ENCODE peak calls at places on chromosomes 1 and 21, in seven cellular contexts. One of them, this sample, is unnamed.

GRCh38 chr1:185679220-185679619 is 55.0 kb upstream of the HMCN1 start:
- DNase-seq in heart left ventricle: no peak
- DNase-seq in IMR-90: no peak
- DNase-seq in esophagus muscularis mucosa: no peak
- DNase-seq in esophagus squamous epithelium: no peak
- DNase-seq in right lobe of liver: no peak
- DNase-seq in prostate gland: peak; percentile 21
- DNase-seq in this sample: no peak

GRCh38 chr1:106055900-106056299 is 1000.6 kb upstream of the PRMT6 start:
- DNase-seq in heart left ventricle: no peak
- DNase-seq in IMR-90: no peak
- DNase-seq in esophagus muscularis mucosa: no peak
- DNase-seq in esophagus squamous epithelium: no peak
- DNase-seq in right lobe of liver: no peak
- DNase-seq in prostate gland: no peak
- DNase-seq in this sample: no peak

GRCh38 chr1:222171005-222171404 is 376.9 kb downstream of the HHIPL2 start:
- DNase-seq in heart left ventricle: no peak
- DNase-seq in IMR-90: peak; percentile 70
- DNase-seq in esophagus muscularis mucosa: no peak
- DNase-seq in esophagus squamous epithelium: no peak
- DNase-seq in right lobe of liver: no peak
- DNase-seq in prostate gland: no peak
- DNase-seq in this sample: peak; percentile 27

GRCh38 chr1:214044438-214045214 is 56.9 kb downstream of the PROX1 start:
- DNase-seq in heart left ventricle: peak; percentile 58
- DNase-seq in IMR-90: no peak
- DNase-seq in esophagus muscularis mucosa: no peak
- DNase-seq in esophagus squamous epithelium: no peak
- DNase-seq in right lobe of liver: peak; percentile 82
- DNase-seq in prostate gland: no peak
- DNase-seq in this sample: no peak

GRCh38 chr21:39386194-39386593 is 37.3 kb upstream of the HMGN1 start:
- DNase-seq in heart left ventricle: peak; percentile 58
- DNase-seq in IMR-90: no peak
- DNase-seq in esophagus muscularis mucosa: no peak
- DNase-seq in esophagus squamous epithelium: no peak
- DNase-seq in right lobe of liver: no peak
- DNase-seq in prostate gland: no peak
- DNase-seq in this sample: peak; percentile 30

GRCh38 chr1:4615501-4615900 is 38.9 kb upstream of the AJAP1 start:
- DNase-seq in heart left ventricle: no peak
- DNase-seq in IMR-90: no peak
- DNase-seq in esophagus muscularis mucosa: no peak
- DNase-seq in esophagus squamous epithelium: no peak
- DNase-seq in right lobe of liver: peak; percentile 23
- DNase-seq in prostate gland: no peak
- DNase-seq in this sample: no peak

GRCh38 chr1:193700710-193701355 is 514.4 kb upstream of the B3GALT2 start:
- DNase-seq in heart left ventricle: no peak
- DNase-seq in IMR-90: peak; percentile 79
- DNase-seq in esophagus muscularis mucosa: no peak
- DNase-seq in esophagus squamous epithelium: no peak
- DNase-seq in right lobe of liver: no peak
- DNase-seq in prostate gland: no peak
- DNase-seq in this sample: no peak

GRCh38 chr1:27816921-27817630 is 13.5 kb upstream of the PPP1R8 start:
- DNase-seq in heart left ventricle: no peak
- DNase-seq in IMR-90: peak; percentile 66
- DNase-seq in esophagus muscularis mucosa: no peak
- DNase-seq in esophagus squamous epithelium: no peak
- DNase-seq in right lobe of liver: no peak
- DNase-seq in prostate gland: no peak
- DNase-seq in this sample: no peak

GRCh38 chr21:38467369-38467768 is 30.9 kb downstream of the ERG start:
- DNase-seq in heart left ventricle: no peak
- DNase-seq in IMR-90: no peak
- DNase-seq in esophagus muscularis mucosa: no peak
- DNase-seq in esophagus squamous epithelium: no peak
- DNase-seq in right lobe of liver: no peak
- DNase-seq in prostate gland: no peak
- DNase-seq in this sample: no peak

GRCh38 chr1:173205146-173206051 is 1.7 kb downstream of the TNFSF4 start:
- DNase-seq in heart left ventricle: no peak
- DNase-seq in IMR-90: peak; percentile 78
- DNase-seq in esophagus muscularis mucosa: no peak
- DNase-seq in esophagus squamous epithelium: no peak
- DNase-seq in right lobe of liver: no peak
- DNase-seq in prostate gland: no peak
- DNase-seq in this sample: no peak

GRCh38 chr1:94550800-94551241 is 9.3 kb upstream of the F3 start:
- DNase-seq in heart left ventricle: no peak
- DNase-seq in IMR-90: no peak
- DNase-seq in esophagus muscularis mucosa: no peak
- DNase-seq in esophagus squamous epithelium: no peak
- DNase-seq in right lobe of liver: no peak
- DNase-seq in prostate gland: no peak
- DNase-seq in this sample: no peak

GRCh38 chr1:94550396-94550795 is 8.8 kb upstream of the F3 start:
- DNase-seq in heart left ventricle: no peak
- DNase-seq in IMR-90: no peak
- DNase-seq in esophagus muscularis mucosa: no peak
- DNase-seq in esophagus squamous epithelium: no peak
- DNase-seq in right lobe of liver: no peak
- DNase-seq in prostate gland: no peak
- DNase-seq in this sample: no peak

GRCh38 chr1:94551449-94551848 is 9.9 kb upstream of the F3 start:
- DNase-seq in heart left ventricle: no peak
- DNase-seq in IMR-90: no peak
- DNase-seq in esophagus muscularis mucosa: no peak
- DNase-seq in esophagus squamous epithelium: no peak
- DNase-seq in right lobe of liver: no peak
- DNase-seq in prostate gland: no peak
- DNase-seq in this sample: no peak

GRCh38 chr1:94553323-94553730 is 11.8 kb upstream of the F3 start:
- DNase-seq in heart left ventricle: no peak
- DNase-seq in IMR-90: peak; percentile 65
- DNase-seq in esophagus muscularis mucosa: no peak
- DNase-seq in esophagus squamous epithelium: no peak
- DNase-seq in right lobe of liver: no peak
- DNase-seq in prostate gland: peak; percentile 44
- DNase-seq in this sample: no peak

DNA sequence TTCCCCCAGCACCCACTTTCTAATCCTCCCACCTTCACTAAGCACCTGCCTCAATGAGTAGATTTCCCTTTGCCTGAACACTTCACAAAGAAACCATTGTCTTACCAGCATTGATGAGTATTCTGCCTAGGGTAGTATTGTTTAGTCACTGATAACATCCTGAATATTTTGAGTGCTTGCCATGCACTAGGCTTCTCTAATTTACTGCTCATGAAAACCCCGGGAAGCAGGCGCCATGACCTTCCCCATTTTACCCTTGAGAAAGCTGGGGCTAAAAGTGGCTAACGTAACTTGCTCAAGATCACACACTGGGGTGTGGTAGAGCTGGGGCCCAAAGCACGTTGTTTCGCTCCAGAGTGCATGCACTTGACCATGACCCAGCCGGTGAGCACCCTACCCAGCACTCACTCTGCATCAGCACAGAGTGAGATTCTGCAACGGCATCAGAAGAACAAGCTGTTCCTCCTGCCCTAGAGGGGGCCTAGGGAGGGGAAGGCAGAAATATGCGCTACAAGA is 10.6 kb upstream of the F3 start:
- DNase-seq in heart left ventricle: peak; percentile 49
- DNase-seq in IMR-90: peak; percentile 44
- DNase-seq in esophagus muscularis mucosa: no peak
- DNase-seq in esophagus squamous epithelium: no peak
- DNase-seq in right lobe of liver: no peak
- DNase-seq in prostate gland: no peak
- DNase-seq in this sample: no peak
- TF ChIP-seq POLR2A in heart left ventricle: no peak
- TF ChIP-seq POLR2A in IMR-90: no peak
- TF ChIP-seq POLR2A in esophagus muscularis mucosa: no peak
- TF ChIP-seq POLR2A in esophagus squamous epithelium: no peak
- TF ChIP-seq POLR2A in right lobe of liver: no peak
- TF ChIP-seq POLR2A in prostate gland: no peak
- TF ChIP-seq POLR2A in this sample: no peak

GRCh38 chr1:65253800-65254319 is 55.5 kb upstream of the DNAJC6 start:
- DNase-seq in heart left ventricle: no peak
- DNase-seq in IMR-90: no peak
- DNase-seq in esophagus muscularis mucosa: peak; percentile 68
- DNase-seq in esophagus squamous epithelium: no peak
- DNase-seq in right lobe of liver: no peak
- DNase-seq in prostate gland: no peak
- DNase-seq in this sample: no peak
- TF ChIP-seq POLR2A in heart left ventricle: no peak
- TF ChIP-seq POLR2A in IMR-90: no peak
- TF ChIP-seq POLR2A in esophagus muscularis mucosa: no peak
- TF ChIP-seq POLR2A in esophagus squamous epithelium: no peak
- TF ChIP-seq POLR2A in right lobe of liver: no peak
- TF ChIP-seq POLR2A in prostate gland: no peak
- TF ChIP-seq POLR2A in this sample: peak; percentile 91

DNA sequence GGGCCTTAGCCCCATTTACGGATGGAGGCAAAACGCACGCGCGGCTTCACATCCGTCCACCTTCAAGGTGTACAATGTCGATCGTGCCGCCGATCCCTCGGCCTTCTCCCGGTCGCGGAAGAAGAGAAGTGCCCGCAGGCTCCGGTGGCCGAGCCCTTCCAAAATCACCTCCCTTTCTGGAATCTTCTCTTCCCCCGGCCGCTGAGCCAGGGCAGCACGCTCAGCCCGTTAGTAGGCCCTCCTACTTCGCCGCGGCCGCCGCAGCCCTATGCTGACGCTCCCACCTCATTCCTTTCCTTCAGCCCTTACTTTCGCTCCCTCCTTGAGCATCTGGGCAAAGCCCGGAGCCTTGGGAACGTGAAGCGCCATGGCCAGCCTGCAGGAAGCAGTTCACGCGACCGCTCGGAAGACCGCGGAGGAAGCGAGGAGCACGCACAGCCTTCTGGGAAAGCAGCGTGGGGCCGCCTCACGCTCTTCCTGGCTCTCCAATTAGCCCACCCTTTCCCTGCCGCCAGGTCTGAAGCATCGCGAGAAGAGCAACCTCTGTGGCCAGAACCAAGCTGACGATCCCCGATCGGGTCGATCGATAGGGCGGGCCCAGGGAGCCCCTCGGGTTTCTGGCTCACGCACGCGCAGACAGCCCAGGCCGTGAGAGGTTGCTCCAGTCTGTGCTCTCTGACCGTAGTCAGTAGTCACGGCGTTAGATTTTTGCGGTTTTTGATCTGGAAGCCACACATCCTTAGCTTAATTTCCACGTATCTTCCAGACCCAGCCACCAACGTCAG is at the start of gene CCT8:
- DNase-seq in heart left ventricle: peak; percentile 100
- DNase-seq in IMR-90: peak; percentile 100
- DNase-seq in esophagus muscularis mucosa: peak; percentile 98
- DNase-seq in esophagus squamous epithelium: peak; percentile 93
- DNase-seq in right lobe of liver: peak; percentile 100
- DNase-seq in prostate gland: peak; percentile 99
- DNase-seq in this sample: peak; percentile 99
- TF ChIP-seq POLR2A in heart left ventricle: no peak
- TF ChIP-seq POLR2A in IMR-90: peak; percentile 96
- TF ChIP-seq POLR2A in esophagus muscularis mucosa: peak; percentile 27
- TF ChIP-seq POLR2A in esophagus squamous epithelium: peak; percentile 72
- TF ChIP-seq POLR2A in right lobe of liver: peak; percentile 88
- TF ChIP-seq POLR2A in prostate gland: peak; percentile 65
- TF ChIP-seq POLR2A in this sample: peak; percentile 93

GRCh38 chr1:67019121-67019520 is 34.8 kb downstream of the SLC35D1 start:
- DNase-seq in heart left ventricle: no peak
- DNase-seq in IMR-90: no peak
- DNase-seq in esophagus muscularis mucosa: no peak
- DNase-seq in esophagus squamous epithelium: no peak
- DNase-seq in right lobe of liver: no peak
- DNase-seq in prostate gland: no peak
- DNase-seq in this sample: no peak
- TF ChIP-seq POLR2A in heart left ventricle: no peak
- TF ChIP-seq POLR2A in IMR-90: no peak
- TF ChIP-seq POLR2A in esophagus muscularis mucosa: no peak
- TF ChIP-seq POLR2A in esophagus squamous epithelium: no peak
- TF ChIP-seq POLR2A in right lobe of liver: no peak
- TF ChIP-seq POLR2A in prostate gland: no peak
- TF ChIP-seq POLR2A in this sample: no peak

GRCh38 chr21:37257967-37258877 is 8.9 kb downstream of the VPS26C start:
- DNase-seq in heart left ventricle: peak; percentile 62
- DNase-seq in IMR-90: peak; percentile 36
- DNase-seq in esophagus muscularis mucosa: peak; percentile 92
- DNase-seq in esophagus squamous epithelium: no peak
- DNase-seq in right lobe of liver: peak; percentile 89
- DNase-seq in prostate gland: peak; percentile 50
- DNase-seq in this sample: peak; percentile 82
- TF ChIP-seq POLR2A in heart left ventricle: no peak
- TF ChIP-seq POLR2A in IMR-90: no peak
- TF ChIP-seq POLR2A in esophagus muscularis mucosa: no peak
- TF ChIP-seq POLR2A in esophagus squamous epithelium: no peak
- TF ChIP-seq POLR2A in right lobe of liver: peak; percentile 42
- TF ChIP-seq POLR2A in prostate gland: no peak
- TF ChIP-seq POLR2A in this sample: peak; percentile 73

GRCh38 chr1:8332806-8333205 is 14.9 kb downstream of the SLC45A1 start:
- DNase-seq in heart left ventricle: no peak
- DNase-seq in IMR-90: no peak
- DNase-seq in esophagus muscularis mucosa: no peak
- DNase-seq in esophagus squamous epithelium: no peak
- DNase-seq in right lobe of liver: no peak
- DNase-seq in prostate gland: no peak
- DNase-seq in this sample: no peak
- TF ChIP-seq POLR2A in heart left ventricle: no peak
- TF ChIP-seq POLR2A in IMR-90: no peak
- TF ChIP-seq POLR2A in esophagus muscularis mucosa: no peak
- TF ChIP-seq POLR2A in esophagus squamous epithelium: no peak
- TF ChIP-seq POLR2A in right lobe of liver: no peak
- TF ChIP-seq POLR2A in prostate gland: no peak
- TF ChIP-seq POLR2A in this sample: no peak

GRCh38 chr1:40926441-40926840 is 53.1 kb upstream of the CTPS1 start:
- DNase-seq in heart left ventricle: no peak
- DNase-seq in IMR-90: no peak
- DNase-seq in esophagus muscularis mucosa: no peak
- DNase-seq in esophagus squamous epithelium: no peak
- DNase-seq in right lobe of liver: no peak
- DNase-seq in prostate gland: no peak
- DNase-seq in this sample: no peak
- TF ChIP-seq POLR2A in heart left ventricle: no peak
- TF ChIP-seq POLR2A in IMR-90: no peak
- TF ChIP-seq POLR2A in esophagus muscularis mucosa: no peak
- TF ChIP-seq POLR2A in esophagus squamous epithelium: no peak
- TF ChIP-seq POLR2A in right lobe of liver: no peak
- TF ChIP-seq POLR2A in prostate gland: no peak
- TF ChIP-seq POLR2A in this sample: no peak

This sample was measured in erythroblast.